ENCODE peak calls at places on chromosomes 4 and X, in ten cellular contexts. T, R, U, K, C, O, F, B, V and X are unnamed samples.
A peak's percentile ranks its signal among the peaks of the same experiment; 100 is the strongest.

GRCh38 chrX:74231625-74232024 is 72.4 kb upstream of the ZCCHC13 start:
- DNase-seq in F (no peak), T (no peak), O (no peak), V (no peak), B (no peak), R (peak; percentile 77), K (no peak), C (no peak), U (no peak), X (no peak)

GRCh38 chr4:185165605-185166063 is 22.6 kb downstream of the SLC25A4 start:
- DNase-seq in T (no peak), O (no peak), K (peak; percentile 58), V (no peak), B (peak; percentile 63), U (no peak), F (no peak), C (no peak), R (no peak), X (peak; percentile 57)

GRCh38 chr4:42646013-42646784 is 10.7 kb downstream of the ATP8A1 start:
- DNase-seq in T (no peak), R (no peak), F (no peak), K (no peak), V (no peak), C (no peak), B (no peak), O (peak; percentile 37), U (no peak), X (peak; percentile 35)

GRCh38 chr4:187118731-187119130 is 395.1 kb upstream of the FAT1 start:
- DNase-seq in F (no peak), T (no peak), O (no peak), B (no peak), V (no peak), R (no peak), K (no peak), U (no peak), C (no peak), X (no peak)

GRCh38 chr4:13355036-13355910 is 128.9 kb downstream of the RAB28 start:
- DNase-seq in O (no peak), K (peak; percentile 62), F (no peak), U (no peak), V (no peak), R (no peak), B (no peak), T (no peak), C (no peak), X (no peak)

GRCh38 chrX:13029341-13029740 is 15.1 kb downstream of the FAM9C start:
- DNase-seq in B (no peak), O (peak; percentile 15), U (no peak), V (no peak), C (peak; percentile 32), F (no peak), R (peak; percentile 80), K (no peak), T (peak; percentile 35), X (no peak)

GRCh38 chrX:24241822-24242648 is 71.8 kb downstream of the SUPT20HL2 start:
- DNase-seq in U (no peak), O (peak; percentile 11), T (no peak), F (peak; percentile 47), R (peak; percentile 49), B (peak; percentile 32), K (no peak), C (no peak), V (no peak), X (no peak)

GRCh38 chrX:85109235-85109634 is 105.6 kb downstream of the APOOL start:
- DNase-seq in U (no peak), V (no peak), B (no peak), O (no peak), R (peak; percentile 31), F (peak; percentile 62), K (no peak), T (no peak), C (no peak), X (no peak)

GRCh38 chr4:26183017-26183416 is 137.8 kb upstream of the RBPJ start:
- DNase-seq in F (no peak), O (no peak), K (no peak), C (no peak), V (no peak), U (no peak), T (no peak), R (peak; percentile 76), B (no peak), X (no peak)

GRCh38 chr4:687048-687974 is 1.6 kb downstream of the SLC49A3 start:
- DNase-seq in B (no peak), C (peak; percentile 81), O (peak; percentile 97), F (no peak), R (peak; percentile 73), T (peak; percentile 54), V (no peak), U (peak; percentile 97), K (peak; percentile 61), X (no peak)

GRCh38 chr4:88661724-88662123 is 35.9 kb downstream of the NAP1L5 start:
- DNase-seq in R (peak; percentile 81), B (no peak), F (no peak), U (no peak), O (no peak), T (no peak), C (no peak), V (no peak), K (peak; percentile 91), X (no peak)

GRCh38 chrX:46929439-46930018 is 17.3 kb downstream of the JADE3 start:
- DNase-seq in O (no peak), F (no peak), K (no peak), T (no peak), B (no peak), R (peak; percentile 9), C (no peak), U (no peak), V (no peak), X (no peak)

GRCh38 chr4:95547708-95548471 is 883 bp downstream of the UNC5C start:
- DNase-seq in T (no peak), R (peak; percentile 18), K (no peak), O (no peak), F (peak; percentile 65), U (no peak), C (no peak), B (no peak), V (no peak), X (peak; percentile 15)
- H3K4me3 ChIP-seq in T (peak overlapping the region; percentile 60), R (peak overlapping the region; percentile 68), K (peak overlapping the region; percentile 59), O (peak overlapping the region; percentile 55), F (peak overlapping the region; percentile 82), U (peak overlapping the region; percentile 52), C (peak overlapping the region; percentile 73), B (no peak overlapping the region), V (no peak overlapping the region), X (no peak overlapping the region)

GRCh38 chr4:91087743-91088142 is 960.5 kb downstream of the CCSER1 start:
- DNase-seq in O (no peak), C (no peak), R (no peak), F (no peak), U (no peak), V (no peak), T (no peak), B (no peak), K (no peak), X (no peak)

GRCh38 chr4:91086008-91086407 is 958.8 kb downstream of the CCSER1 start:
- DNase-seq in R (no peak), V (no peak), C (no peak), O (no peak), B (no peak), F (peak; percentile 16), T (no peak), U (no peak), K (no peak), X (no peak)

GRCh38 chr4:91092398-91092955 is 965.3 kb downstream of the CCSER1 start:
- DNase-seq in K (no peak), F (no peak), R (peak; percentile 61), C (no peak), O (no peak), B (no peak), T (no peak), V (no peak), U (no peak), X (no peak)

DNA sequence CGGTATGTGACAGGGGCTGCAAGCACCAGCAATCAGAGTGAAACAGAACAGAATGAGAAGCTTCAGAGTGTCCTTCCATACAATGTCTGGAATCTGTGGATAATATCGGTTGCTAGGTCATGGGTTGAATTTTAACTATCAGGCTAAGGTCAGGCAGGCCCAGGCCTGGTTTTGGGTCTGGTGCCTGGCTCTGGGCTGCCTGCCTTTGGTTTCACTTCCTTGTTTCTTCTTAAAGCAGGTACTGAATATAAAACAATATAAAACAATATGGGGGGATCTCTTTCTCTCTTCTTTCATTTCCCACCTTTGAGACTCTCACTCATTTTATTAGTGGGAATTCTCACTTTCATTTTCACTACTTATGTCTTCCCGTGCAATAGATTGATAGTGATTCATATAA is 962.0 kb downstream of the CCSER1 start:
- DNase-seq in U (no peak), B (no peak), V (no peak), K (no peak), F (no peak), R (no peak), C (no peak), O (no peak), T (no peak), X (no peak)
- H3K4me3 ChIP-seq in U (no peak overlapping the region), B (no peak overlapping the region), V (no peak overlapping the region), K (no peak overlapping the region), F (no peak overlapping the region), R (no peak overlapping the region), C (no peak overlapping the region), O (no peak overlapping the region), T (no peak overlapping the region), X (no peak overlapping the region)

DNA sequence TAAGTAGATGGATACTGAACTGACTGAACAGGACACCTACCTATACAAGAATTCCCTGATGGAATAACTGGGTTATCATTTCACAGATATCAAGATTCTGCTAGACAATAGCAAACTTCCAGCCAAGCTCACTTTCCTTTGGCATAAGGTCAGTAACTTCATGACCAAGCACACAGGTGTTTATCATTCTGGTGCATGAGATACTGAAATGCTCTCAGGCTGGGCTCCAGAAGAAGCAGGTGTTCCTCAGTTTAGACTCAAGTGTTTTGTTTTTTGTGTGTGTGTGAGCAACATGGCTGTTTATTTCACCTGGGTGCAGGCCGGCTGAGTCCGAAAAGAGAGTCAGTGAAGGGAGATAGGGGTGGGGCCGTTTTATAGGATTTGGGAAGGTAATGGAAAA is 201.5 kb upstream of the SPOCK3 start:
- DNase-seq in T (no peak), U (no peak), R (no peak), O (no peak), C (no peak), K (no peak), B (no peak), F (no peak), V (no peak), X (no peak)
- H3K4me3 ChIP-seq in T (no peak overlapping the region), U (no peak overlapping the region), R (no peak overlapping the region), O (no peak overlapping the region), C (no peak overlapping the region), K (no peak overlapping the region), B (no peak overlapping the region), F (no peak overlapping the region), V (no peak overlapping the region), X (no peak overlapping the region)

DNA sequence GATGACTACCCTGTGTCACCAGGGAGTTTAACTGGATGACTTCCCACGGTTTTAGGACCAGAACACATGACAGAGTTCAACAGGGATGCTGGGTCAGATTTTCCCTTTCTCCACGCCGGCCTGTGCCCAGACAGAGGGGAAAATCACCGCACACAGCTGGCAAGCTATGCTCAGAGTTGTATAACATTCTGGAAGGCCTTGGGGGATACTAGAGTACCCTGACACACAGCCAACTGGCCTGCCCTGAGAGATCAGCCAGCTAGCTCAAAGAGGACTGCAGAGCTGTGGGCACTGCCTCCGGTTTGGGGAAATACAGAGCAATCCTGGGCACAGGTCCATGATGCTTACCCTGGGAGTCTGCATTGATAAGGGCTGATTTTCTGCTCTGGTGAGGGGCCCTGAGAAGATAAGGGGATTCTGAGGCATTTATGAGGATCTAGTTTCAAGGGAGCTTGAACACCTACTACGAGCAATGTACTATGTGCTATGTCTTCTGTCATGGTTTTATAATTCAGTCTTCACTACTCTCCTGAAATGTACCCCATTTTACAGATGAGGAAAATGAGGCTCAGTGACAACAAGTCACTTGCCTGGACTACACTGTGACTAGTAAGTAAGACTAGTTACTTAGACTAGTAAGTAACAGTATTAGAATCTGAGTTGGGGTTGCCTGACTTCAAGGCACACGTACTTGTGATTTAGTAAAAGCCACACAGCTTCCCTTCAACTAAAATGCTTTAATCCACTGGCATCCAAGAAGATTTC is 14.7 kb downstream of the C4orf54 start:
- DNase-seq in K (no peak), F (no peak), U (no peak), T (no peak), O (peak; percentile 95), R (no peak), B (no peak), C (peak; percentile 20), V (no peak), X (no peak)
- H3K4me3 ChIP-seq in K (no peak overlapping the region), F (no peak overlapping the region), U (no peak overlapping the region), T (no peak overlapping the region), O (peak overlapping the region; percentile 36), R (no peak overlapping the region), B (no peak overlapping the region), C (no peak overlapping the region), V (no peak overlapping the region), X (no peak overlapping the region)